ENCODE peak calls at places on chromosomes 13 and 19, in nine cellular contexts. E is IMR-90, O is right lobe of liver, U is heart left ventricle, V is stomach, J is GM12878, R is esophagus squamous epithelium, X is spleen, Q is gastrocnemius medialis. S is an unnamed sample.

GRCh38 chr19:17889609-17890214 is 18.0 kb downstream of the SLC5A5 start:
- DNase-seq in E (peak; percentile 37), O (no peak), U (no peak), V (no peak), J (no peak), R (no peak), X (no peak), Q (no peak), S (no peak)

GRCh38 chr19:17054746-17055145 is 20.5 kb downstream of the HAUS8 start:
- DNase-seq in E (no peak), O (no peak), U (no peak), V (no peak), J (no peak), R (no peak), X (no peak), Q (no peak), S (no peak)

GRCh38 chr13:44210525-44210924 is 163.1 kb upstream of the SERP2 start:
- DNase-seq in E (no peak), O (no peak), U (no peak), V (no peak), J (no peak), R (no peak), X (no peak), Q (no peak), S (no peak)

GRCh38 chr13:103772576-103772975 is 706.4 kb upstream of the SLC10A2 start:
- DNase-seq in E (no peak), O (no peak), U (no peak), V (no peak), J (no peak), R (no peak), X (no peak), Q (no peak), S (no peak)

GRCh38 chr19:44603201-44603945 is 10.0 kb upstream of the IGSF23 start:
- DNase-seq in E (peak; percentile 99), O (no peak), U (no peak), V (no peak), J (no peak), R (no peak), X (no peak), Q (no peak), S (no peak)

GRCh38 chr19:6677495-6677894 is 7.5 kb upstream of the TNFSF14 start:
- DNase-seq in E (no peak), O (no peak), U (no peak), V (no peak), J (no peak), R (no peak), X (no peak), Q (no peak), S (no peak)

GRCh38 chr13:61246351-61246750 is 169.3 kb downstream of the PCDH20 start:
- DNase-seq in E (no peak), O (no peak), U (no peak), V (no peak), J (no peak), R (no peak), X (no peak), Q (no peak), S (no peak)

GRCh38 chr19:21848706-21849105 is 12.7 kb upstream of the ZNF43 start:
- DNase-seq in E (peak; percentile 31), O (no peak), U (no peak), V (no peak), J (no peak), R (no peak), X (no peak), Q (no peak), S (no peak)

GRCh38 chr13:73082471-73082870 is 23.7 kb downstream of the KLF5 start:
- DNase-seq in E (no peak), O (no peak), U (no peak), V (no peak), J (no peak), R (no peak), X (no peak), Q (no peak), S (no peak)

GRCh38 chr13:46295531-46296464 is 84.1 kb downstream of the LRRC63 start:
- DNase-seq in E (peak; percentile 83), O (peak; percentile 87), U (peak; percentile 54), V (peak; percentile 34), J (peak; percentile 28), R (no peak), X (no peak), Q (no peak), S (no peak)

GRCh38 chr19:47155141-47155540 is 24.5 kb downstream of the SAE1 start:
- DNase-seq in E (no peak), O (no peak), U (no peak), V (no peak), J (no peak), R (no peak), X (no peak), Q (no peak), S (no peak)
- H3K27ac ChIP-seq in E (peak overlapping the region; percentile 63), O (no peak overlapping the region), U (peak overlapping the region; percentile 9), V (no peak overlapping the region), J (no peak overlapping the region), R (peak overlapping the region; percentile 68), X (peak overlapping the region; percentile 64), Q (no peak overlapping the region), S (peak overlapping the region; percentile 42)

GRCh38 chr19:47229674-47230121 is 1.3 kb downstream of the BBC3 start:
- DNase-seq in E (peak; percentile 37), O (no peak), U (no peak), V (no peak), J (no peak), R (no peak), X (no peak), Q (no peak), S (no peak)

GRCh38 chr19:47230921-47231214 is at the start of gene BBC3:
- DNase-seq in E (no peak), O (no peak), U (no peak), V (no peak), J (no peak), R (no peak), X (no peak), Q (no peak), S (no peak)

GRCh38 chr19:47231215-47232054 is 436 bp upstream of the BBC3 start:
- DNase-seq in E (peak; percentile 90), O (peak; percentile 93), U (peak; percentile 95), V (peak; percentile 93), J (peak; percentile 54), R (peak; percentile 51), X (peak; percentile 98), Q (peak; percentile 70), S (no peak)

GRCh38 chr19:47230122-47230920 is 678 bp downstream of the BBC3 start:
- DNase-seq in E (peak; percentile 18), O (peak; percentile 80), U (peak; percentile 88), V (peak; percentile 74), J (no peak), R (no peak), X (peak; percentile 95), Q (peak; percentile 47), S (no peak)

DNA sequence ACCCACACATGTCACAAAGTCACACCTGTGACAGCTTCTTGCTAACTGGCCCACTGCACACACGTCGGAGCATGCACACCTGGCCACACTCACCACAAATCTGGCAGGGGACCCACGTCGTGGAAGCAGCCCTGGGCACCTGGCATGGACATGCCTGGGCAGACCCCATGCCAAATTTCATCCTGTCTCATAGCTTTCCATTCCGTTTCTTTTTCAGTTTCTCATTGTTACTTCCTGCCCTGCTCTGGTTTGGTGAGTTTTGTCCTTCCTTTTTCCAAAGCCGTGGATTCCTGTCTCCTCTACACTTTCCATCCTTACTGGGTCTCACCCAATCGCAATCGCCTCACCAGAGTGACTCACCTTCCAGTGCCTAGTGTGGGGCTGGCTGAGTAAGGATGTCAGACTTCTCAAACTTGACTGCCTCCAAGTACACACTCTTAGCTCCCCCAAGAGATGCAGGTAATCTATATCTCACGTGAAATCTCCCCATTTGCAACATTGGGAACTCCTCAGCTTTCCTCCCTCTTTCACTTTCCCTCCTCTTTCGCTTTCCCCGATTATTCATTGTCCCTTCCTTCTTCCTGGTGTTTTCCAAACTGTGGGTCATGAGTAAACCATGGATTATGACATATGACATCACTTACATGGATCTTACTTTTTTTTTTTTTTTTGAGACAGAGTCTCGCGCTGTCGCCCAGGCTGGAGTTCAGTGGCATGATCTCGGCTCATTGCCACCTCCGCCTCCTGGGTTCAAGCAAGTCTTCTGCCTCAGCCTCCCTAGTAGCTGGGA is 1.6 kb upstream of the BBC3 start:
- DNase-seq in E (peak; percentile 82), O (no peak), U (no peak), V (no peak), J (no peak), R (no peak), X (no peak), Q (no peak), S (no peak)
- TF ChIP-seq POLR2A in E (no peak), O (no peak), U (no peak), V (no peak), J (no peak), R (no peak), X (no peak), Q (no peak), S (no peak)

GRCh38 chr19:12838893-12839656 is 760 bp downstream of the MAST1 start:
- DNase-seq in E (no peak), O (no peak), U (no peak), V (no peak), J (no peak), R (no peak), X (no peak), Q (no peak), S (no peak)
- TF ChIP-seq CTCF in E (no peak), O (no peak), U (no peak), V (no peak), J (no peak), R (no peak), X (no peak), Q (no peak), S (no peak)

GRCh38 chr13:67229438-67230242 is 496 bp downstream of the PCDH9 start:
- DNase-seq in E (peak; percentile 10), O (no peak), U (no peak), V (no peak), J (no peak), R (no peak), X (no peak), Q (no peak), S (no peak)

GRCh38 chr13:67230774-67231480 is 791 bp upstream of the PCDH9 start:
- DNase-seq in E (peak; percentile 64), O (peak; percentile 68), U (peak; percentile 79), V (peak; percentile 67), J (no peak), R (no peak), X (peak; percentile 87), Q (peak; percentile 14), S (no peak)

GRCh38 chr13:67231481-67231940 is 1.4 kb upstream of the PCDH9 start:
- DNase-seq in E (no peak), O (no peak), U (no peak), V (no peak), J (no peak), R (no peak), X (no peak), Q (no peak), S (no peak)

GRCh38 chr13:67228909-67229308 is 1.2 kb downstream of the PCDH9 start:
- DNase-seq in E (peak; percentile 32), O (no peak), U (no peak), V (no peak), J (no peak), R (no peak), X (no peak), Q (no peak), S (no peak)

DNA sequence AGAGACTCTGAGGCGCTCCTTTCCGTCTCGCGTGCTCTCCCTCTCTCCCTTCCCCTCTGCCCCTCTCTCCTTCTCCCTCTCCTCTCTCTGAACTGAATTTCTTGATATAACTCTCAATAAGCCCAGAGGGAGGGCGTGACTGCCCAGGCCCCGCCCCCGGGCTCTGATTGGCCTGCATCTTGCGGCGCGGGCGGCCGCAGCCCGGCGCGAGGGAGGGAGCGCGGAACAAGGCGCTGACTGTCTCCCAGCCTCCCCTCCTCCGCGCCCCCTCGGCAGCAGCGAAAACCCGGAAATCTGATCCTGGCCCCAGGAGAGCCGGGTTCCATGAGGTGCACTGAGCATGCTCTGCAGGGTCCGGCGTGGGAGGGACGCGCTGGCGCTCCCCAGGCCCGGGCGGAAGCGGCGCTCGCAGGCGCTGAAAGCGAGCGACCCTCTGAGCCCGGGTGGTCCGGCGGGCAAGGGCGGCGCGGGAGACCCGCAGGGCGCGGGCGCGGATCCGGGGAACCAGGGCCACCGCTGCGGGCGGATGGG is at the start of gene PCDH9:
- DNase-seq in E (peak; percentile 97), O (peak; percentile 93), U (peak; percentile 96), V (peak; percentile 95), J (peak; percentile 15), R (peak; percentile 20), X (peak; percentile 95), Q (peak; percentile 85), S (peak; percentile 96)
- H3K27ac ChIP-seq in E (peak within 1 kb of the TSS; percentile 59), O (peak within 1 kb of the TSS; percentile 80), U (peak within 1 kb of the TSS; percentile 89), V (peak within 1 kb of the TSS; percentile 79), J (no peak within 1 kb of the TSS), R (peak within 1 kb of the TSS; percentile 86), X (peak within 1 kb of the TSS; percentile 74), Q (peak within 1 kb of the TSS; percentile 87), S (peak within 1 kb of the TSS; percentile 83)